ENCODE peak calls at places on chromosomes 2 and 18, in five cellular contexts. V is HFFc6, X is T47D, L is activated T-cell treated with anti-CD3 and anti-CD28 coated beads for 1 hour, D is neural crest cell. T is an unnamed sample.

GRCh38 chr18:3044931-3045698 is 32.2 kb upstream of the LPIN2 start:
- DNase-seq in V (no peak), X (peak), L (no peak), D (no peak), T (no peak)

GRCh38 chr2:9558948-9559381 is 3.3 kb upstream of the ADAM17 start:
- DNase-seq in V (peak), X (peak), L (no peak), D (no peak), T (no peak)

GRCh38 chr18:59918320-59918755 is 18.5 kb downstream of the PMAIP1 start:
- DNase-seq in V (no peak), X (no peak), L (no peak), D (no peak), T (no peak)

GRCh38 chr2:71906357-71906973 is 241.2 kb downstream of the CYP26B1 start:
- DNase-seq in V (no peak), X (no peak), L (no peak), D (no peak), T (no peak)

GRCh38 chr2:205324355-205324754 is 357.9 kb upstream of the NRP2 start:
- DNase-seq in V (no peak), X (no peak), L (no peak), D (no peak), T (no peak)

GRCh38 chr2:16019060-16019475 is 78.7 kb downstream of the MYCN start:
- DNase-seq in V (no peak), X (no peak), L (no peak), D (no peak), T (no peak)

GRCh38 chr2:43174368-43175186 is 51.8 kb downstream of the ZFP36L2 start:
- DNase-seq in V (no peak), X (peak), L (peak), D (no peak), T (peak)

GRCh38 chr2:149857344-149857743 is 269.8 kb upstream of the MMADHC start:
- DNase-seq in V (peak), X (no peak), L (no peak), D (no peak), T (no peak)

GRCh38 chr18:34802938-34803337 is 92.8 kb downstream of the DTNA start:
- DNase-seq in V (no peak), X (no peak), L (no peak), D (no peak), T (no peak)

GRCh38 chr2:50148632-50149031 is 883.3 kb downstream of the NRXN1 start:
- DNase-seq in V (no peak), X (no peak), L (no peak), D (no peak), T (no peak)

GRCh38 chr2:150486539-150487484 is 655 bp downstream of the RND3 start:
- DNase-seq in V (peak), X (peak), L (no peak), D (peak), T (no peak)

GRCh38 chr2:168323456-168324058 is 76.2 kb upstream of the STK39 start:
- DNase-seq in V (no peak), X (no peak), L (no peak), D (no peak), T (no peak)

T was measured in T follicular helper cell.